ENCODE peak calls at places on chromosomes 13 and 19, in six cellular contexts. G is head of caudate nucleus; M is stimulated activated CD8-positive, alpha-beta memory T cell treated with anti-CD3 and anti-CD28 coated beads, Interleukin-7, amount 100 ng/mL, for 1 hour; L is activated naive CD4-positive, alpha-beta T cell treated with anti-CD3 and anti-CD28 coated beads for 36 hours; I is M059J; P is stimulated activated naive CD8-positive, alpha-beta T cell treated with anti-CD3 and anti-CD28 coated beads, Interleukin-15, Interleukin-2, amounts not matched to agents 100 U/mL and 50 U/mL, for 24 hours. R is an unnamed sample.

GRCh38 chr13:101053694-101054093 is 362.6 kb downstream of the NALCN start:
- DNase-seq in G (no peak), M (no peak), L (no peak), I (no peak), P (no peak), R (no peak)

GRCh38 chr13:67147257-67148218 is 82.6 kb downstream of the PCDH9 start:
- DNase-seq in G (no peak), M (no peak), L (no peak), I (no peak), P (no peak), R (no peak)

GRCh38 chr13:106690779-106691178 is 122.8 kb upstream of the ARGLU1 start:
- DNase-seq in G (no peak), M (no peak), L (no peak), I (no peak), P (no peak), R (no peak)

GRCh38 chr19:5246554-5247155 is 94.0 kb downstream of the PTPRS start:
- DNase-seq in G (no peak), M (no peak), L (peak; percentile 13), I (peak; percentile 36), P (peak; percentile 60), R (no peak)

GRCh38 chr13:109769921-109770320 is 16.5 kb downstream of the IRS2 start:
- DNase-seq in G (no peak), M (no peak), L (no peak), I (no peak), P (no peak), R (no peak)

GRCh38 chr19:12791345-12792047 is at the start of gene JUNB:
- DNase-seq in G (peak; percentile 96), M (peak; percentile 95), L (peak; percentile 96), I (peak; percentile 96), P (peak; percentile 98), R (peak; percentile 97)

GRCh38 chr19:15331419-15332310 is 674 bp downstream of the BRD4 start:
- DNase-seq in G (no peak), M (peak; percentile 14), L (peak; percentile 56), I (peak; percentile 44), P (peak; percentile 70), R (peak; percentile 32)

GRCh38 chr13:110835721-110836599 is 78.9 kb downstream of the ANKRD10 start:
- DNase-seq in G (no peak), M (no peak), L (no peak), I (no peak), P (no peak), R (no peak)

GRCh38 chr13:114024603-114025431 is 50.9 kb upstream of the C13orf46 start:
- DNase-seq in G (no peak), M (no peak), L (no peak), I (no peak), P (no peak), R (no peak)

GRCh38 chr19:17757125-17757524 is 5.8 kb downstream of the FCHO1 start:
- DNase-seq in G (peak; percentile 97), M (no peak), L (no peak), I (peak; percentile 71), P (no peak), R (peak; percentile 97)

GRCh38 chr19:50322234-50322633 is 6.9 kb downstream of the KCNC3 start:
- DNase-seq in G (no peak), M (no peak), L (no peak), I (no peak), P (no peak), R (no peak)

GRCh38 chr19:40650749-40651305 is 39.6 kb downstream of the NUMBL start:
- DNase-seq in G (no peak), M (no peak), L (no peak), I (peak; percentile 75), P (no peak), R (no peak)

GRCh38 chr13:73228546-73228945 is 169.7 kb downstream of the KLF5 start:
- DNase-seq in G (no peak), M (no peak), L (peak; percentile 37), I (no peak), P (no peak), R (no peak)

GRCh38 chr13:68056816-68057710 is 826.9 kb upstream of the PCDH9 start:
- DNase-seq in G (no peak), M (no peak), L (no peak), I (peak; percentile 0), P (no peak), R (no peak)

GRCh38 chr13:39132286-39132685 is 94.0 kb downstream of the NHLRC3 start:
- DNase-seq in G (no peak), M (no peak), L (no peak), I (peak; percentile 3), P (no peak), R (no peak)

GRCh38 chr13:103883152-103883551 is 816.9 kb upstream of the SLC10A2 start:
- DNase-seq in G (peak; percentile 96), M (no peak), L (no peak), I (peak; percentile 96), P (no peak), R (peak; percentile 92)

GRCh38 chr13:42048625-42049453 is at the start of gene DGKH:
- DNase-seq in G (peak; percentile 65), M (no peak), L (peak; percentile 71), I (peak; percentile 66), P (peak; percentile 76), R (peak; percentile 66)